ENCODE peak calls at places on chromosomes 1 and 21, in six cellular contexts. J, F, A, B, M and D are unnamed samples.
A peak's percentile ranks its signal among the peaks of the same experiment; 100 is the strongest.

GRCh38 chr1:44050261-44050660 is 19.0 kb upstream of the SLC6A9 start:
- DNase-seq in J (no peak), F (no peak), A (no peak), B (no peak), M (no peak), D (no peak)

GRCh38 chr1:109792056-109792831 is 28.5 kb upstream of the EPS8L3 start:
- DNase-seq in J (peak; percentile 86), F (peak; percentile 64), A (no peak), B (peak; percentile 66), M (peak; percentile 93), D (peak; percentile 41)

GRCh38 chr1:88736633-88737248 is 52.7 kb downstream of the PKN2 start:
- DNase-seq in J (peak; percentile 64), F (no peak), A (no peak), B (no peak), M (peak; percentile 55), D (peak; percentile 24)

GRCh38 chr1:174534789-174535188 is 87.0 kb downstream of the GPR52 start:
- DNase-seq in J (peak; percentile 75), F (no peak), A (no peak), B (no peak), M (peak; percentile 82), D (no peak)

GRCh38 chr1:46166521-46167462 is 8.1 kb upstream of the TSPAN1 start:
- DNase-seq in J (no peak), F (peak; percentile 41), A (no peak), B (peak; percentile 74), M (no peak), D (no peak)

GRCh38 chr1:160309183-160309535 is 24.2 kb upstream of the PEX19 start:
- DNase-seq in J (peak; percentile 71), F (no peak), A (no peak), B (no peak), M (peak; percentile 59), D (no peak)

GRCh38 chr1:171674443-171675405 is 22.2 kb upstream of the MYOC start:
- DNase-seq in J (no peak), F (no peak), A (no peak), B (no peak), M (no peak), D (no peak)

GRCh38 chr1:12438349-12438924 is 179.6 kb downstream of the DHRS3 start:
- DNase-seq in J (no peak), F (no peak), A (no peak), B (no peak), M (no peak), D (no peak)

GRCh38 chr1:228865613-228866320 is 130.5 kb downstream of the RHOU start:
- DNase-seq in J (no peak), F (no peak), A (no peak), B (no peak), M (no peak), D (no peak)

GRCh38 chr1:153534933-153535663 is 693 bp downstream of the S100A6 start:
- DNase-seq in J (peak; percentile 59), F (peak; percentile 57), A (no peak), B (peak; percentile 78), M (no peak), D (no peak)

GRCh38 chr1:89779541-89779940 is 41.3 kb upstream of the LRRC8D start:
- DNase-seq in J (no peak), F (no peak), A (no peak), B (no peak), M (no peak), D (no peak)

GRCh38 chr1:182235952-182236650 is 155.5 kb downstream of the GLUL start:
- DNase-seq in J (peak; percentile 82), F (no peak), A (no peak), B (peak; percentile 73), M (peak; percentile 3), D (no peak)

GRCh38 chr1:226100436-226101347 is 38.2 kb downstream of the H3-3A start:
- DNase-seq in J (peak; percentile 57), F (peak; percentile 42), A (no peak), B (no peak), M (peak; percentile 81), D (peak; percentile 59)

GRCh38 chr1:29469457-29469856 is 233.1 kb downstream of the PTPRU start:
- DNase-seq in J (peak; percentile 51), F (no peak), A (no peak), B (peak; percentile 86), M (no peak), D (no peak)

GRCh38 chr1:107954121-107954520 is 10.9 kb downstream of the VAV3 start:
- DNase-seq in J (no peak), F (no peak), A (no peak), B (no peak), M (no peak), D (no peak)

GRCh38 chr1:22163137-22163536 is 20.2 kb upstream of the WNT4 start:
- DNase-seq in J (no peak), F (no peak), A (no peak), B (no peak), M (no peak), D (no peak)

GRCh38 chr1:147840909-147841308 is 61.7 kb upstream of the GJA8 start:
- DNase-seq in J (peak; percentile 4), F (no peak), A (no peak), B (no peak), M (peak; percentile 9), D (no peak)

GRCh38 chr1:94646786-94647555 is 105.4 kb upstream of the F3 start:
- DNase-seq in J (peak; percentile 44), F (no peak), A (no peak), B (no peak), M (peak; percentile 41), D (no peak)

GRCh38 chr1:188023206-188023605 is 1194.5 kb downstream of the PLA2G4A start:
- DNase-seq in J (peak; percentile 35), F (no peak), A (no peak), B (no peak), M (peak; percentile 85), D (no peak)

GRCh38 chr1:152473887-152474537 is 36.6 kb upstream of the LCE5A start:
- DNase-seq in J (peak; percentile 11), F (no peak), A (no peak), B (no peak), M (no peak), D (no peak)

GRCh38 chr21:45403825-45404725 is 890 bp upstream of the COL18A1 start:
- DNase-seq in J (peak; percentile 58), F (no peak), A (no peak), B (peak; percentile 73), M (peak; percentile 31), D (no peak)

GRCh38 chr1:189125694-189126093 is 1352.0 kb downstream of the BRINP3 start:
- DNase-seq in J (no peak), F (no peak), A (no peak), B (no peak), M (no peak), D (no peak)

GRCh38 chr1:24139846-24140425 is 3.0 kb downstream of the IL22RA1 start:
- DNase-seq in J (no peak), F (no peak), A (no peak), B (no peak), M (no peak), D (no peak)

GRCh38 chr1:77975907-77976306 is 3.0 kb downstream of the FUBP1 start:
- DNase-seq in J (no peak), F (no peak), A (no peak), B (no peak), M (no peak), D (no peak)

DNA sequence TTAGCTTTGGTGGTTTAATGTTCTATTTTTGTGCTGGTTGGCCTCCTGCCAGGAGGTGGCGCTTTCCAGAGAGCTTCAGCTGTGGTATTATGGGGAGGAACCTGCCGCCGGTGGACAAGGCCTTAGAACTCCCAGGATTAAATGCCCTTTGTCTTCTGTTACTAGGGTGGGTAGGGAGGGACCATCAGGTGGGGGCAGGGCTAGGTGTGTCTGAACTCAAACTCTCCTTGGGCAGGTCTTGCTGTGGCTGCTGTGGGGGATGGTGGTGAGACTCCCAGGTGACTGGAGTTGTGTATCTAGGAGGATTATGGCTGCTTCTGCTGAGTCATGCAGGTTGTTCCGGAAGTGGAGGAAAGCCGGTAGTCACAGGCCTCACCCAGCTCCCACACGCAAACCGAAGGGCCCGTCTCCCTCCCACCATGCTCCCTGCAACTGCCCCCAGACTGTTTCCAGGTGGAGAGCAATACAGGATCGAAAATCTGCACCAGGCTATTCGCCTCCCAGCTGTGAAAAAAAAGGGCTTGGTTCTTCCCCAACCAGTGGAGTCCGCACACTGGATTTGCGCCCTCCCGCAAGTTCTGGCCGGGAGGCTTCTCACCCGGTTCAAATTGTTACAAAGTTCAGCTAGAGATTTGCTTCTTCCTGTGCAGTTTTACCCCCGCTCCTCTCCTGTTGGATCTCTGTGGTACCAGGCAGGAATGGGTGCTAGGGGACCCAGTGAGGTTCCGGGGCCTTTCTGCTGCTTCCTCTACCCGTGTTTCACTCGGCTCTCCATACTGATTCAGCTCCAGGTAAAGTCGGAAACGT is 220.5 kb downstream of the CENPF start:
- DNase-seq in J (no peak), F (no peak), A (no peak), B (no peak), M (no peak), D (peak; percentile 21)
- TF ChIP-seq CTCF in J (no peak), F (no peak), A (no peak), B (no peak), M (no peak), D (no peak)

GRCh38 chr1:209936125-209936524 is 1.9 kb upstream of the SYT14 start:
- DNase-seq in J (no peak), F (no peak), A (no peak), B (no peak), M (no peak), D (no peak)

DNA sequence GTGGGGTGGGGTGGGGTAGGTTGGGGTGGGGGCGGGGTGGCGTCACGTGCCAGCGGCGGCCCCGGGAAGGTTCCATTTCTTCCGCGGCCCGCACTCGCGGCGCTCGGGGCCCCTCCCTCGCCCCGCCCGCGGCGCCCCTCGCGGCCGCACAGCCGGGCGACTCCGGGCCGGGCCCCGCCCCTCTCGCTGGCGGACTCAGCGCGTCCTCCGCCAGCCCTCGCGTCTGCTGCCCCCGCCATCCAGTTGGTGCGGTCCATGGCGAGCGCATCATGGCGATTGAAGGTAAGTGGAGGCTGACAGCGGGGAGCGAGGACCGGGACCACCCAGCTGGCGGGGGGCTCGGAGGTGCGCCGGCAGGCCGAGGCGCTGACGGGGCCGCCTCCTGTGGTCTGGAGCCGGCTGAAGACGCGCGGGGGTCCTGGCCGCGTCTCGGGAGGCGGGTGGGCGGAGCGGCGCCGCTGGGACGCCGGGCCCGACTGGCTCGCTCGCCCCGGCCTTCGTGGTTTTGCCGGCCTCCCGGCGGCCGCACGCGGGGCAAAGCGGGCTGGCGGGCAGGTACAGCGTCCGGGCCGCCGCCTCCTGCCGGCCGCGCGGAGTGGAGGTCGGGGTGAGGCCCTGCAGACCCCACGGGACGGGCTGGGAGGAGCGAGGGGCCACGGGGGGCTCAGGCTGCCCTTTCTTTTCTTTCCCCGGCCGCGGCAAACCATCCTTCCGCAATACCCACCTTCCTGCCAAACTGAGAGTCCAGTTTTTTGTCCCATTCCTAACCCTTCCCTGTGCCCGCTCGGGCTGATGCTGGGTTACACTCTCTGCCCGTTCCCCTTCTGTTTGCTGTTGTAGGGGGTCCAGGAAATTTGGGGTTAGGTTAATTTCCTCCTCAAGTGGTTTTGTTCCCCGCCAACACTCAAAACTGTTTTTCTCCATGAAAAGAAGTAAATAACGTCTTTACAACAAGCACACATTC is at the start of gene SYT14:
- DNase-seq in J (no peak), F (no peak), A (no peak), B (no peak), M (peak; percentile 25), D (peak; percentile 85)
- TF ChIP-seq CTCF in J (no peak), F (no peak), A (no peak), B (no peak), M (no peak), D (peak; percentile 22)

GRCh38 chr1:6547301-6547700 is 7.0 kb downstream of the NOL9 start:
- DNase-seq in J (peak; percentile 33), F (no peak), A (no peak), B (no peak), M (peak; percentile 32), D (no peak)
- TF ChIP-seq CTCF in J (no peak), F (no peak), A (no peak), B (no peak), M (peak; percentile 17), D (no peak)

GRCh38 chr1:105138445-105138821 is 1388.7 kb downstream of the AMY1C start:
- DNase-seq in J (peak; percentile 0), F (peak; percentile 35), A (no peak), B (no peak), M (no peak), D (no peak)

GRCh38 chr1:105137543-105138444 is 1388.1 kb downstream of the AMY1C start:
- DNase-seq in J (no peak), F (no peak), A (no peak), B (no peak), M (no peak), D (peak; percentile 74)
- TF ChIP-seq CTCF in J (no peak), F (peak; percentile 14), A (no peak), B (no peak), M (no peak), D (peak; percentile 37)